ENCODE peak calls at places on chromosome X, in five cellular contexts. A, M, U, C and J are unnamed samples.

GRCh38 chrX:622104-622503 is 8.5 kb upstream of the SHOX start:
- DNase-seq in C (no peak), U (no peak), A (no peak), M (no peak), J (no peak)

GRCh38 chrX:39063037-39063436 is 261.8 kb downstream of the MID1IP1 start:
- DNase-seq in A (no peak), M (no peak), U (no peak), C (no peak), J (peak)

GRCh38 chrX:40074080-40074958 is 23.4 kb downstream of the BCOR start:
- DNase-seq in A (no peak), U (no peak), M (no peak), C (no peak), J (no peak)

GRCh38 chrX:151019837-151020236 is 36.7 kb downstream of the HMGB3 start:
- DNase-seq in C (peak), M (no peak), U (no peak), A (no peak), J (no peak)

GRCh38 chrX:118212817-118213183 is 96.2 kb upstream of the KLHL13 start:
- DNase-seq in U (no peak), C (no peak), M (no peak), A (no peak), J (no peak)

GRCh38 chrX:39705299-39705698 is 392.5 kb downstream of the BCOR start:
- DNase-seq in C (peak), U (peak), A (no peak), M (peak), J (peak)

GRCh38 chrX:153870288-153870690 is 15.7 kb downstream of the L1CAM start:
- DNase-seq in U (no peak), M (no peak), A (no peak), C (no peak), J (no peak)

GRCh38 chrX:150984164-150984824 is 1.2 kb downstream of the HMGB3 start:
- DNase-seq in M (no peak), U (no peak), C (no peak), A (peak), J (no peak)

GRCh38 chrX:42422961-42423360 is 355.0 kb downstream of the PPP1R2C start:
- DNase-seq in U (no peak), C (no peak), A (no peak), M (no peak), J (no peak)

GRCh38 chrX:40474205-40474626 is 106.6 kb upstream of the ATP6AP2 start:
- DNase-seq in C (peak), U (no peak), A (peak), M (no peak), J (no peak)

GRCh38 chrX:30906726-30907125 is 17.7 kb upstream of the TAB3 start:
- DNase-seq in U (no peak), A (no peak), M (peak), C (peak), J (no peak)

GRCh38 chrX:103687696-103688191 is 1.2 kb upstream of the MORF4L2 start:
- DNase-seq in U (peak), M (peak), C (peak), A (no peak), J (peak)

GRCh38 chrX:96685205-96686099 is 810 bp downstream of the DIAPH2 start:
- DNase-seq in M (no peak), A (no peak), U (peak), C (peak), J (peak)
- TF ChIP-seq POLR2A in M (no peak), A (no peak), U (no peak), C (peak), J (no peak)

DNA sequence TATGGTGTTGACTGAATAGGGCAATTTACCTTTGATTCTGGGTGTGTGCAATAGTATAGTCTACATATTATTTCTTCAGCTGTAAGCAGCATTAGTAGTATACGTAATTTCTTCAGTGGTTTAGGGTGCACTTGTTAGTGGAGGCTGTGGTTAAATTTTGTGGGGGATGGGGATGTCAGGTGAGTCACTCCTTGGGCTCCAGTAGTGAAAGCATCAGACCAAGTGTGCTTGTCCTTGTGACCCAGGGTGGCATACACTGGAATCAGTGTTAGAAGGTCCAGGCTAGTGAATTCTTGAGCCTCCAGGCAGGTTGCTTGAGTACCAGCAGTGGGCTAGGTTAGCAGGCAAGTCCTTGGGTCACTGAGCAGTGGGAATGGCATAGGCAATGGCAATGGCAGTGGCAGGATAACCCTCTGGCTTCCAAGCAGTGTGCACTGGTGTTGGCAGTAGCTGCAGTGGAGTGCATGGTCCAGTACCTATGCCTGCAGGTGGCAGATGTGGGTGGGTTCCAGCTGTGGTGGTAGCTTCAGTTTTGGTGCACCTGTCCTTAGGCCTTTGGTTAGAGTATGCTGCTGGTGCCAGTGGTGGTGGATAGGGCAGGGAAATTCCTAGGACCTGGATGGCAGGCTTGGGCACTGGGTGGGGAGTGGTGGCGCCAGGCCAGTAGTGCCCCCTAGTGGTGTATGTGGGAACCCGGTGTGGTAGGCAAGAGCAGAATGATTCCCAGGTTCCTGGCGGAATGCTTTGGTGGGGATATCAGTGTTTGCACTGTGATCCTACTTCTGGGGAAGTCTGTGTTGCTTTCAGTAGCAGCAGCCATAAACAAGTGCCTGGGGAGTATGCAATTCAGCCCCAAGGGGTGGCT is 531.0 kb downstream of the SMARCA1 start:
- DNase-seq in C (no peak), A (no peak), U (no peak), M (no peak), J (no peak)
- TF ChIP-seq CTCF in C (no peak), A (no peak), U (no peak), M (peak), J (no peak)

DNA sequence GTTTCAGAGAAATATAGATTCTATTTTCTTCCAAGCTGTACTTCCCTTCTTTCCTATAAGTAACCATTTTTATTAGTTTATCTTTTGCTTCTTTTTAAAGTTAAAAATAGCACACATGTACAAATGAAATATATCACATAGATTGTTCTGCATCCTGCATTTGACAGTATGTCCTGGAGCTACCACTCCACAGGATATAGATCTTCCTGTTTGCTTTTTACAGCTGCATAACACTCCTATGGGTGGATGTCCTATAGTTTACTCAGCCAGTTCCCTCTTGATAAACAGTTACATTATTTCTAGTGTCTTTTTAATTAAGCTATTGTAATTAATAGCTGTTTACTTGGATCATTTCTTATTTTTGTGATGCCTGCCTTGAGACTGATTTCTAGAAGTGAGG is 301.6 kb upstream of the DDX53 start:
- DNase-seq in C (no peak), M (no peak), U (no peak), A (no peak), J (no peak)
- H3K27ac ChIP-seq in C (no peak), M (no peak), U (no peak), A (no peak), J (no peak)

GRCh38 chrX:65536291-65536690 is 1.7 kb upstream of the LAS1L start:
- DNase-seq in U (no peak), C (no peak), A (no peak), M (no peak), J (no peak)

GRCh38 chrX:65532016-65532415 is 2.6 kb downstream of the LAS1L start:
- DNase-seq in C (no peak), U (no peak), A (no peak), M (no peak), J (no peak)

GRCh38 chrX:65528705-65529340 is 5.8 kb downstream of the LAS1L start:
- DNase-seq in A (no peak), U (peak), C (peak), M (no peak), J (no peak)

GRCh38 chrX:65537229-65537628 is 2.6 kb upstream of the LAS1L start:
- DNase-seq in M (no peak), C (no peak), U (no peak), A (no peak), J (no peak)

GRCh38 chrX:65534450-65535292 is at the start of gene LAS1L:
- DNase-seq in C (peak), A (peak), U (peak), M (peak), J (peak)
- TF ChIP-seq POLR2A in C (peak), A (no peak), U (no peak), M (no peak), J (no peak)

DNA sequence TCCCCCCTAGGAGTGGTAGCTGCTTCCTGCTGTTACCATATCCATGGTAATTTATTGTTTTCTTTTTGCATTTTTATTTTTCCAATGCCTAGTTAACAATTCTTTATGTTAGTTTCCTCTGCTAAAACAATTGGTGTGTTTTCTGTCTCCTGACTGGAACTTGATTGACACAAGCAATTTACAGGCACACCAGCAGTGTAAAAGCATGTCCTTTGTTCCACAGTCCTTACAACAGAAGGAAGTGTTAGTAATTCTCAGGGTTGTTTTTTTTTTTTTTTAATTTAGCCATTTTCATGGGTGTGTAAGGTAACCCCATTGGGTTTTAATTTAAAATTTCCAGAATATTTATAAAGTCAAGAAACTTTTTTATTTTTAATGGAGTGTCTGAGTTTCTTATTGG is 25.0 kb upstream of the TMLHE start:
- DNase-seq in C (no peak), M (no peak), U (no peak), A (no peak), J (no peak)
- TF ChIP-seq CTCF in C (no peak), M (no peak), U (no peak), A (no peak), J (no peak)

GRCh38 chrX:48761674-48762471 is at the start of gene GLOD5:
- DNase-seq in U (no peak), C (no peak), A (peak), M (peak), J (no peak)
- H3K27ac ChIP-seq in U (no peak), C (no peak), A (peak), M (no peak), J (no peak)

GRCh38 chrX:23952984-23953907 is 45.4 kb downstream of the CXorf58 start:
- DNase-seq in A (no peak), C (no peak), U (no peak), M (no peak), J (peak)
- TF ChIP-seq POLR2A in A (no peak), C (no peak), U (no peak), M (no peak), J (no peak)

DNA sequence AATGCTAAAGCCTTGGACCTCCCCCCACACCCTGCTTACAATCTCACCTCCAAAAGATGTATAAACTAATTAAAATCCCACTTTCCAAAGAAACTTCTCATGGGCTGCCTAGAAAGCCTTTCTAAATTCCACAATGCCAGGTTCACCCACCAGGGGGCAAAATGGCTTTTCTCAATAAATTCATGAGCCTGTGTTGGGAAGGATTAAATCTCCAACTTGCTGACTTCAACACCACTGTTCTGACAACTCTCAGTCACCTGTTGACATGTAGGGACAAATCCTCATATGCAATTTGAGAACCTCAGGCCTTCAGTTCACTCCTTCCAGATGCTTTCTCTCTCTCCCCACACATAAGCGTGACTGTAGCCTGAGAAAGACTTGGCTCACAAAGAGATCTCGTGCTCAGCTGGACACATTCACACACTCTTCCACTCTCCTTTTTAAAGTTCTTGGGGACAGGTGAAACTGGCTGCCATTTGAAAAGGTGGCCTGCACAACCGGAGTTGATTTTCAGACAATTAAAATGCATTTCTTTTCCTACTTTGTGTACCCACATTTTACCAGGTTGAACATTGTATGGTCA is 88.6 kb upstream of the PRPS2 start:
- DNase-seq in M (peak), C (no peak), A (no peak), U (no peak), J (no peak)
- TF ChIP-seq CTCF in M (peak), C (peak), A (peak), U (no peak), J (no peak)

DNA sequence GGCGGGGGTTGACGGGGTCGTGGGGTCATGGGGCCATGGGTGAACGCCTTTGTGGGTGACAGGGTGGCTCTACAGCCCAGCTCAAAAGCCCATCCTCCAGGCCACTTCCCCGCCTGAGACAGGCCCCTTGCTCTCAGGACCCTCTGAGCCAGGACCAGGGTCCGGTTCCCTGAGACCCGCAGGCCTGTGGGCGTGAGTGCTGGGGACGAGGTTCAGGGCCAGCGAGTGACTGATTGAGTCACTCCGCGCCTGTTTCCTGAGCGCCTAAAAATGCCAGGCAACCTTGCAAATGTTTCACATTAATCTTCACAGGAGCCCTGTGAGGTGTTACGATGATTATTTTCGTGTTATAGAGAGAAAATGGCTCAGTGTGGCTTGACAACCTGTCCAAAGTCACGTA is 97.8 kb downstream of the ZNF674 start:
- DNase-seq in U (no peak), M (no peak), C (peak), A (no peak), J (no peak)
- H3K27ac ChIP-seq in U (peak), M (peak), C (peak), A (peak), J (peak)

GRCh38 chrX:85379174-85379907 is at the start of gene POF1B:
- DNase-seq in U (no peak), M (no peak), C (no peak), A (no peak), J (no peak)
- TF ChIP-seq POLR2A in U (no peak), M (no peak), C (no peak), A (no peak), J (no peak)